ENCODE peak calls at places on chromosome 1, in five cellular contexts. C is foreskin fibroblast; Q is AG04450; S is CD8-positive, alpha-beta T cell; D is endothelial cell of umbilical vein. E is an unnamed sample.

GRCh38 chr1:63327417-63328139 is 5.2 kb downstream of the FOXD3 start:
- DNase-seq in S (no peak), Q (peak; percentile 15), C (peak; percentile 77), D (peak; percentile 57), E (peak; percentile 73)

GRCh38 chr1:38872401-38873026 is 634 bp downstream of the MYCBP start:
- DNase-seq in Q (no peak), D (no peak), S (peak; percentile 6), C (peak; percentile 60), E (peak; percentile 39)

GRCh38 chr1:170707116-170707515 is 43.2 kb downstream of the PRRX1 start:
- DNase-seq in C (no peak), Q (no peak), D (no peak), S (no peak), E (no peak)

GRCh38 chr1:184283999-184284398 is 102.8 kb upstream of the C1orf21 start:
- DNase-seq in Q (peak; percentile 80), S (no peak), D (no peak), C (peak; percentile 61), E (peak; percentile 63)

GRCh38 chr1:182301467-182302198 is 90.0 kb downstream of the GLUL start:
- DNase-seq in Q (no peak), C (peak; percentile 79), S (no peak), D (no peak), E (no peak)

GRCh38 chr1:219518168-219518905 is 94.6 kb downstream of the ZC3H11B start:
- DNase-seq in D (no peak), Q (no peak), C (peak; percentile 73), S (no peak), E (peak; percentile 56)

GRCh38 chr1:99781798-99782197 is 15.4 kb upstream of the FRRS1 start:
- DNase-seq in Q (no peak), S (no peak), C (no peak), D (no peak), E (no peak)

GRCh38 chr1:231159963-231160761 is 1.7 kb upstream of the TRIM67 start:
- DNase-seq in Q (no peak), C (no peak), D (no peak), S (no peak), E (no peak)

GRCh38 chr1:92934395-92935378 is 26.6 kb downstream of the DIPK1A start:
- DNase-seq in D (peak; percentile 18), C (peak; percentile 86), Q (peak; percentile 50), S (no peak), E (peak; percentile 85)

GRCh38 chr1:21510113-21510493 is 880 bp downstream of the ALPL start:
- DNase-seq in Q (no peak), C (no peak), D (no peak), S (no peak), E (no peak)

GRCh38 chr1:230753191-230753585 is 6.0 kb downstream of the CAPN9 start:
- DNase-seq in S (no peak), Q (no peak), D (no peak), C (no peak), E (no peak)

GRCh38 chr1:197799271-197799670 is 24.0 kb upstream of the DENND1B start:
- DNase-seq in S (no peak), Q (no peak), C (peak; percentile 84), D (no peak), E (peak; percentile 80)

GRCh38 chr1:3105167-3105863 is 36.3 kb downstream of the PRDM16 start:
- DNase-seq in Q (no peak), S (no peak), D (no peak), C (no peak), E (no peak)

GRCh38 chr1:240092301-240093119 is 827 bp downstream of the FMN2 start:
- DNase-seq in C (peak; percentile 87), S (no peak), Q (peak; percentile 33), D (peak; percentile 38), E (peak; percentile 53)

GRCh38 chr1:206006946-206007345 is 3.8 kb upstream of the RAB7B start:
- DNase-seq in D (no peak), C (no peak), Q (no peak), S (no peak), E (no peak)

GRCh38 chr1:233662503-233663105 is 48.7 kb downstream of the KCNK1 start:
- DNase-seq in C (no peak), S (no peak), D (no peak), Q (no peak), E (no peak)

GRCh38 chr1:14522331-14523241 is 75.9 kb upstream of the KAZN start:
- DNase-seq in Q (peak; percentile 27), C (peak; percentile 86), D (no peak), S (no peak), E (peak; percentile 95)

GRCh38 chr1:151259351-151259750 is 4.8 kb downstream of the PSMD4 start:
- DNase-seq in Q (no peak), D (no peak), S (no peak), C (no peak), E (no peak)

DNA sequence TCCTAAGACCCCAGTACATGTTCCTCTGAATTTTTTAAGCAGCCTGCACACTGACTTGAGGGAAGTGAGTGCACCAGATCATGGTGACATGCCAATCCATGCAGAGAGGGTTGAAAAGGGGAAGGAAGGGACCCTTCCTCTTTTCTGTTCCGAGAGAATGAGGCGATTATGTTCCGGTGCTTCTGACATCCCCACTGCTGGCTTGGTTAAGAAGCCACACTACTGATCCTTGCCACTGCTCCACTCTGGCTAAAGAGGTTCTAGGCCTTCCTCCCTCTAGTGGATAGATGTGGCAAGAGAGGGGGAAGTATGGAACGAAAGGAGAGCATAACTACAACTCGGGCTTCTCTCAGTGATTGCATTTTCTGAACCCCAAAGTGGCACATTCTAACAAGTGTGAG is 1.8 kb upstream of the CYB5R1 start:
- DNase-seq in D (peak; percentile 62), Q (no peak), S (no peak), C (peak; percentile 78), E (peak; percentile 76)
- H3K4me3 ChIP-seq in D (no peak overlapping the region), Q (no peak overlapping the region), S (no peak overlapping the region), C (no peak overlapping the region), E (no peak overlapping the region)

DNA sequence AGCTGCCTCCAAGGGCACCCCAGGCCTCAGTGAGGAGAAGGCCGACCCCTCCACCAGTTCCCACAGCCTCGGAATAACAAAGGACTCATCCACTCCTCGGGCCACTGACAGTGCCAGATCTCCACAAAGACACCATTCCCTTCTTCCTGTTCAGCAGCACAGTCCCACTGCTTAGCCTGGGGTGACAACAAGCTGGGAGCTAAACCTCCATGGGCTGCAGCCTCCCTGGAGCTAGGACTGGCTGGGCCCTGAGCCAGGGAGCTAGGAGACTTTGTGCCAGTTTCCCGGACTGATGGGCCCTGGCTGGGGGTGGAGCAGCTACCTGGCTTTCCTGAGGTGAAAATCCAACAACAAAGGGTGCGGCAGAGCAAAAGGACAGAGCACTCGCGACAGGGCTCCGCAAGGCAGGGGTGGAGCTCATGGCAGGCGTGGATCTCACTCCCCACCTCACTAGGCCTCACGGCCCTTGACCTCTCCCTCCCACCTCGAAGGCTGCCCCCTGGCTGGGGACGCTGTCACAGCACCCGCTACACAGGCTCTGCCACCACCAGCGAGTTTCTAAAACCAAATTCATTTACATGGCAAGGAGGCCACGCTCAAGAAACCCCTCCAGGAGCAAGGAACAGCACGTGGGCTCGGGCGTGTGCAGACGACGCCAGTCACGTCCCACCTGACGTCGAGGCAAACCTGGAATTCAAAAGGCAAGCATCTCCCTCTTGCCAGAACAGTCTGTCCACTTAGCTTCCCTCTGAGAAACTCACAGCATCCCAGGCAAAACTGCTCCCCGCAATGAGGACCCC is 13.8 kb downstream of the SLC35E2B start:
- DNase-seq in Q (no peak), S (peak; percentile 34), D (no peak), C (no peak), E (no peak)
- TF ChIP-seq CTCF in Q (peak; percentile 28), S (peak; percentile 57), D (peak; percentile 44), C (no peak), E (peak; percentile 32)

GRCh38 chr1:79055856-79056255 is 49.3 kb upstream of the ADGRL4 start:
- DNase-seq in D (no peak), S (no peak), C (no peak), Q (no peak), E (no peak)

GRCh38 chr1:79052829-79053449 is 46.4 kb upstream of the ADGRL4 start:
- DNase-seq in Q (no peak), S (no peak), D (peak; percentile 13), C (no peak), E (no peak)
- H3K4me3 ChIP-seq in Q (no peak overlapping the region), S (no peak overlapping the region), D (peak overlapping the region; percentile 76), C (peak overlapping the region; percentile 40), E (peak overlapping the region; percentile 16)

GRCh38 chr1:222769968-222770620 is 33.1 kb downstream of the FAM177B start:
- DNase-seq in S (no peak), D (peak; percentile 57), Q (no peak), C (peak; percentile 38), E (peak; percentile 31)

GRCh38 chr1:222768592-222768991 is 31.6 kb downstream of the FAM177B start:
- DNase-seq in C (no peak), Q (no peak), S (no peak), D (no peak), E (no peak)

GRCh38 chr1:222767152-222767571 is 30.2 kb downstream of the FAM177B start:
- DNase-seq in D (no peak), Q (no peak), C (no peak), S (no peak), E (no peak)

GRCh38 chr1:222769181-222769580 is 32.2 kb downstream of the FAM177B start:
- DNase-seq in D (no peak), S (no peak), Q (no peak), C (no peak), E (no peak)
- TF ChIP-seq CTCF in D (no peak), S (no peak), Q (no peak), C (no peak), E (no peak)

DNA sequence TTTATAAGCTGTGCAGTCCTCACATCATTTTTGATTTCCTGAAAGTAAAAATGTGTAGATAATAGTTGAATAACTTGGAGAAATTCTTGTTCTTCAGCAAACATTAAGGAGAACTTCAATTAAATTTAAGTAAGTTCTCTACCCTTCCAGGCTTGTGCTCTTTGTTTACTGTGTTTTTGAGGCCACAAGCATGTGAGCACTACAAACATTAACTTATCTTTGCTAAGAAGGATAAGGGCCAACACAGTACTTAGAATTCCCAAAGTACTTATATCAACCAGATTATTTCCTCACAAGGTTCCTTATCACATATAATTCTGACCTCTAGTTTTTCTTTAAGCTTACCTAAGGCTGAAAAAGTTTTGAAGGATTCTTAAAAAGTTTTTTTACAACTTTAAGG is 24.7 kb upstream of the RWDD3 start:
- DNase-seq in D (no peak), S (no peak), C (no peak), Q (no peak), E (no peak)
- H3K4me3 ChIP-seq in D (no peak overlapping the region), S (no peak overlapping the region), C (no peak overlapping the region), Q (no peak overlapping the region), E (no peak overlapping the region)

DNA sequence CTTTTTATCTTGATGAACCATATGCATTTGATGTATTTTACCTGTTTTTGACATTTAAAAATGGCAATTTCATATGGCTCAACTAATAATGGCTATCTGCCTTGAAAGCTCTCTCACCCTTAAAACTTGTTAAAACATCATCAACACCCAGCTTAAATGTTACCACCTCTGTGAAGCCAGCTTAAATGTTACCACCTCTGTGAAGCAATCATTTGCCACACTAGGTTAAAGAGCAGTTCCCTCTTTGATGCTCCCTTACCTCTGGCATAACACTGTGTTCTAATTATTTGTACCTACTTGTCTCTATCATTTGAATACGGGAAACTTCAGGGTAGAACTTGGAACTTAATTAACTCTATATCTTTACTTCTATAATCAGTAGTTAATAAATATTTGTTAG is 182.0 kb downstream of the LHX8 start:
- DNase-seq in S (no peak), Q (no peak), D (no peak), C (no peak), E (no peak)
- TF ChIP-seq CTCF in S (no peak), Q (no peak), D (no peak), C (no peak), E (no peak)

DNA sequence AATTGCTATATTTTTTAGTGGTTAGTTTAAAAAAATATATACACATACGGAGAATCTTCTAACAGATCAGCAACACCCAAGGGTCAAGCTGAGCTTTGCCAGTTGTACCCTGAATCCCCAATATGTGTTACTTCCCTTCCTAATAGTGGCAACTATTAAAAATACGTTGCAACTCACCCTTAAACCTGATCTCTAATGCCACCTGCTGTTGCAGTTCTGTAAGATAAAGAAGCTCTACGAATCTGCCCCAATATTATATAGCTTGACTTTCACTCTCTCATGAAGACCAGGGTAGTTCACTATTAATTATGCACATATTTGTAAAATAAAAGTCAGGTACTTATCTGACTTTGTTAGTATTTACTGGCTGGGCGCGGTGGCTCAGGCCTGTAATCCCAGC is 58.4 kb downstream of the ASH1L start:
- DNase-seq in S (no peak), Q (no peak), C (peak; percentile 59), D (peak; percentile 45), E (peak; percentile 60)
- H3K4me3 ChIP-seq in S (no peak overlapping the region), Q (no peak overlapping the region), C (no peak overlapping the region), D (no peak overlapping the region), E (no peak overlapping the region)

E was measured in cardiac fibroblast.